ENCODE peak calls at places on chromosomes 3 and 15, in nine cellular contexts. G, E, K, D, I, S, J, P and B are unnamed samples.

GRCh38 chr15:39908186-39908585 is 11.9 kb downstream of the GPR176 start:
- DNase-seq in K (no peak), G (no peak), S (no peak), I (peak), J (peak), D (peak), P (peak), E (no peak), B (no peak)

GRCh38 chr3:112794622-112795172 is 52.0 kb downstream of the CD200R1L start:
- DNase-seq in G (no peak), J (no peak), E (no peak), I (peak), P (no peak), D (no peak), S (no peak), K (no peak), B (no peak)

GRCh38 chr15:66789029-66790025 is 87.3 kb downstream of the SMAD6 start:
- DNase-seq in I (no peak), P (peak), K (peak), D (peak), G (no peak), E (no peak), J (no peak), S (no peak), B (no peak)

GRCh38 chr3:67863869-67864268 is 209.5 kb upstream of the SUCLG2 start:
- DNase-seq in I (no peak), E (peak), S (no peak), J (no peak), G (no peak), K (no peak), D (peak), P (no peak), B (no peak)

GRCh38 chr3:80677796-80678195 is 910.0 kb upstream of the ROBO1 start:
- DNase-seq in E (no peak), J (no peak), S (no peak), I (peak), K (no peak), P (no peak), G (no peak), D (peak), B (no peak)

GRCh38 chr15:85725019-85725418 is 69.7 kb downstream of the KLHL25 start:
- DNase-seq in D (peak), S (no peak), I (no peak), G (no peak), K (no peak), E (no peak), P (no peak), J (no peak), B (no peak)

GRCh38 chr3:46087871-46088270 is 60.6 kb upstream of the XCR1 start:
- DNase-seq in G (no peak), I (no peak), D (no peak), K (no peak), E (no peak), P (no peak), S (no peak), J (no peak), B (no peak)

GRCh38 chr3:139120336-139120971 is 75.8 kb upstream of the PRR23C start:
- DNase-seq in G (no peak), P (peak), E (no peak), J (no peak), I (no peak), K (peak), S (no peak), D (peak), B (no peak)

GRCh38 chr15:81222007-81222406 is 25.3 kb downstream of the IL16 start:
- DNase-seq in J (no peak), P (no peak), D (no peak), E (no peak), S (no peak), G (no peak), K (no peak), I (no peak), B (no peak)

GRCh38 chr3:160765211-160765610 is 9.2 kb downstream of the PPM1L start:
- DNase-seq in P (no peak), G (no peak), K (no peak), S (no peak), J (no peak), I (no peak), E (no peak), D (no peak), B (no peak)

GRCh38 chr3:177995006-177995732 is 541.1 kb upstream of the KCNMB2 start:
- DNase-seq in J (no peak), D (no peak), K (no peak), G (no peak), P (no peak), E (no peak), I (no peak), S (no peak), B (no peak)

GRCh38 chr15:38059665-38060064 is 125.2 kb downstream of the TMCO5A start:
- DNase-seq in S (no peak), K (no peak), J (no peak), P (no peak), G (no peak), E (no peak), I (no peak), D (no peak), B (no peak)

GRCh38 chr3:23735062-23735461 is 70.7 kb upstream of the UBE2E1 start:
- DNase-seq in P (no peak), S (no peak), I (no peak), K (no peak), D (no peak), E (no peak), G (no peak), J (no peak), B (no peak)

GRCh38 chr3:112793311-112794081 is 53.2 kb downstream of the CD200R1L start:
- DNase-seq in J (no peak), G (no peak), I (no peak), S (no peak), K (no peak), D (no peak), E (no peak), P (no peak), B (no peak)

GRCh38 chr3:176149567-176149966 is 1047.7 kb downstream of the TBL1XR1 start:
- DNase-seq in G (no peak), K (no peak), D (no peak), P (no peak), S (no peak), I (no peak), J (no peak), E (no peak), B (no peak)

GRCh38 chr3:139660269-139660668 is 17.5 kb downstream of the NMNAT3 start:
- DNase-seq in G (no peak), E (no peak), K (no peak), J (no peak), P (no peak), I (no peak), S (no peak), D (no peak), B (no peak)

GRCh38 chr15:39594764-39595620 is 14.1 kb downstream of the THBS1 start:
- DNase-seq in K (no peak), E (no peak), I (peak), P (no peak), D (no peak), J (peak), G (no peak), S (no peak), B (no peak)

GRCh38 chr15:35680951-35681350 is 135.0 kb upstream of the DPH6 start:
- DNase-seq in I (no peak), G (no peak), E (no peak), S (no peak), P (no peak), J (no peak), D (no peak), K (no peak), B (no peak)

GRCh38 chr3:121855555-121855954 is 20.5 kb downstream of the EAF2 start:
- DNase-seq in I (no peak), K (no peak), P (no peak), J (no peak), E (no peak), D (peak), S (no peak), G (no peak), B (no peak)

GRCh38 chr3:141368062-141368924 is at the start of gene ZBTB38:
- DNase-seq in J (no peak), P (peak), I (peak), G (no peak), S (no peak), E (peak), D (peak), K (peak), B (peak)

GRCh38 chr3:908839-909238 is 184.0 kb upstream of the CNTN6 start:
- DNase-seq in I (no peak), G (no peak), K (no peak), S (no peak), J (no peak), P (no peak), E (peak), D (no peak), B (no peak)

GRCh38 chr3:149424921-149425320 is 47.5 kb upstream of the TM4SF1 start:
- DNase-seq in K (no peak), G (no peak), J (no peak), P (no peak), D (no peak), S (no peak), E (no peak), I (no peak), B (no peak)

GRCh38 chr3:89964347-89964746 is 856.9 kb downstream of the EPHA3 start:
- DNase-seq in G (no peak), S (no peak), K (no peak), D (peak), P (no peak), I (no peak), J (no peak), E (no peak), B (no peak)

GRCh38 chr3:128067481-128067880 is 15.2 kb downstream of the SEC61A1 start:
- DNase-seq in I (no peak), J (no peak), E (no peak), K (no peak), P (no peak), D (no peak), S (no peak), G (no peak), B (no peak)

GRCh38 chr3:55716611-55717225 is 229.6 kb upstream of the WNT5A start:
- DNase-seq in D (no peak), K (no peak), P (no peak), G (no peak), E (no peak), J (no peak), S (no peak), I (no peak), B (no peak)

GRCh38 chr3:88188436-88188835 is 38.7 kb downstream of the C3orf38 start:
- DNase-seq in J (no peak), G (no peak), K (no peak), S (no peak), I (no peak), P (no peak), D (peak), E (no peak), B (no peak)

GRCh38 chr3:42874749-42875148 is 930 bp downstream of the CYP8B1 start:
- DNase-seq in K (no peak), G (no peak), E (no peak), I (no peak), J (no peak), S (no peak), D (no peak), P (no peak), B (no peak)

GRCh38 chr3:135896613-135897012 is 68.9 kb upstream of the PPP2R3A start:
- DNase-seq in I (no peak), S (no peak), P (no peak), D (no peak), K (no peak), E (no peak), G (no peak), J (no peak), B (no peak)

GRCh38 chr3:167653155-167653554 is 587 bp downstream of the WDR49 start:
- DNase-seq in K (no peak), D (no peak), G (no peak), E (no peak), P (no peak), J (no peak), S (no peak), I (no peak), B (no peak)

GRCh38 chr15:91970142-91970541 is 116.6 kb downstream of the SLCO3A1 start:
- DNase-seq in I (no peak), G (no peak), P (peak), J (no peak), D (no peak), E (no peak), K (peak), S (no peak), B (no peak)

GRCh38 chr3:161148832-161149475 is 43.8 kb upstream of the B3GALNT1 start:
- DNase-seq in K (no peak), I (no peak), P (no peak), S (no peak), J (no peak), G (no peak), D (no peak), E (no peak), B (no peak)

GRCh38 chr15:72751751-72752455 is 31.7 kb downstream of the ADPGK start:
- DNase-seq in K (no peak), S (no peak), D (no peak), J (no peak), G (no peak), I (peak), E (no peak), P (no peak), B (no peak)

GRCh38 chr3:14288833-14289451 is 110.3 kb downstream of the LSM3 start:
- DNase-seq in G (no peak), D (no peak), K (no peak), I (no peak), P (no peak), E (no peak), J (no peak), S (no peak), B (no peak)

GRCh38 chr3:32325957-32326356 is 65.7 kb upstream of the CMTM7 start:
- DNase-seq in J (no peak), P (no peak), G (no peak), S (no peak), E (no peak), D (no peak), I (no peak), K (no peak), B (no peak)

GRCh38 chr15:78012643-78013077 is 64.9 kb downstream of the TBC1D2B start:
- DNase-seq in K (peak), J (no peak), P (no peak), I (no peak), E (no peak), D (no peak), G (no peak), S (no peak), B (no peak)

GRCh38 chr3:100882571-100882981 is 110.6 kb downstream of the ABI3BP start:
- DNase-seq in E (no peak), D (peak), S (no peak), I (peak), P (no peak), G (no peak), K (no peak), J (no peak), B (no peak)

GRCh38 chr15:58491151-58491473 is 59.3 kb downstream of the LIPC start:
- DNase-seq in P (no peak), E (no peak), J (no peak), K (no peak), S (no peak), G (no peak), D (no peak), I (no peak), B (no peak)